ENCODE peak calls at places on chromosomes 6 and 20, in four cellular contexts. B, I, C and H are unnamed samples.

GRCh38 chr20:32474717-32474966 is 110.5 kb downstream of the NOL4L start:
- DNase-seq in B (no peak), I (no peak), C (no peak), H (no peak)

GRCh38 chr6:39225946-39226437 is 3.3 kb downstream of the KCNK5 start:
- DNase-seq in B (peak; percentile 65), I (no peak), C (no peak), H (no peak)

GRCh38 chr6:25233226-25233625 is 45.9 kb upstream of the CARMIL1 start:
- DNase-seq in B (no peak), I (no peak), C (no peak), H (no peak)

GRCh38 chr6:156183678-156184077 is 593.5 kb upstream of the ARID1B start:
- DNase-seq in B (no peak), I (no peak), C (no peak), H (no peak)

GRCh38 chr20:31713312-31714049 is 9.2 kb downstream of the BCL2L1 start:
- DNase-seq in B (no peak), I (peak; percentile 54), C (no peak), H (no peak)

GRCh38 chr6:56515081-56515905 is 127.4 kb downstream of the DST start:
- DNase-seq in B (no peak), I (no peak), C (peak; percentile 24), H (no peak)

GRCh38 chr6:41273699-41274098 is 12.8 kb downstream of the TREM1 start:
- DNase-seq in B (no peak), I (no peak), C (no peak), H (no peak)

GRCh38 chr20:41453006-41453950 is 86.7 kb upstream of the EMILIN3 start:
- DNase-seq in B (no peak), I (no peak), C (no peak), H (no peak)

GRCh38 chr6:13614126-13614925 is 809 bp upstream of the NOL7 start:
- DNase-seq in B (peak; percentile 42), I (peak; percentile 63), C (peak; percentile 67), H (peak; percentile 52)

GRCh38 chr6:157406666-157407065 is 25.7 kb downstream of the ZDHHC14 start:
- DNase-seq in B (no peak), I (no peak), C (no peak), H (no peak)

GRCh38 chr6:45613678-45614077 is 235.9 kb upstream of the SUPT3H start:
- DNase-seq in B (no peak), I (no peak), C (no peak), H (no peak)

GRCh38 chr6:3397229-3398164 is 59.4 kb downstream of the SLC22A23 start:
- DNase-seq in B (no peak), I (no peak), C (no peak), H (no peak)

GRCh38 chr6:139027620-139028182 is 844 bp upstream of the ABRACL start:
- DNase-seq in B (peak; percentile 73), I (no peak), C (peak; percentile 84), H (peak; percentile 56)